ENCODE peak calls at places on chromosomes 7 and 10, in eight cellular contexts. T is OCI-LY7, P is left ventricle myocardium inferior, E is epithelial cell of esophagus, F is fibroblast of the aortic adventitia, M is body of pancreas, D is spleen, N is breast epithelium. L is an unnamed sample.

GRCh38 chr7:111083423-111083822 is 7.5 kb upstream of the LRRN3 start:
- DNase-seq in M (no peak), P (no peak), T (no peak), D (no peak), F (peak; percentile 39), E (no peak), N (no peak), L (no peak)

GRCh38 chr7:1787241-1787640 is 117.2 kb downstream of the ELFN1 start:
- DNase-seq in M (no peak), F (no peak), E (no peak), T (no peak), P (no peak), N (no peak), D (no peak), L (peak; percentile 35)

GRCh38 chr7:16264036-16264435 is 157.3 kb downstream of the CRPPA start:
- DNase-seq in F (no peak), P (no peak), D (no peak), M (no peak), T (no peak), E (no peak), N (no peak), L (no peak)

GRCh38 chr10:132005147-132005546 is 23.4 kb upstream of the BNIP3 start:
- DNase-seq in D (no peak), F (no peak), E (peak; percentile 17), T (no peak), P (no peak), M (no peak), N (no peak), L (no peak)

GRCh38 chr10:45580781-45581496 is 91.6 kb downstream of the ZFAND4 start:
- DNase-seq in T (peak; percentile 23), E (no peak), F (no peak), N (no peak), D (no peak), P (no peak), M (peak; percentile 21), L (no peak)

GRCh38 chr7:128891942-128892269 is 18.6 kb downstream of the KCP start:
- DNase-seq in D (peak; percentile 55), T (no peak), N (no peak), M (no peak), E (peak; percentile 37), P (no peak), F (no peak), L (peak; percentile 35)

GRCh38 chr7:139673230-139673629 is 104.6 kb downstream of the HIPK2 start:
- DNase-seq in N (no peak), D (no peak), E (no peak), M (peak; percentile 59), P (no peak), T (no peak), F (no peak), L (no peak)

GRCh38 chr10:124743188-124744046 is 761 bp downstream of the FAM53B start:
- DNase-seq in D (peak; percentile 92), N (no peak), T (peak; percentile 57), P (no peak), E (peak; percentile 57), M (peak; percentile 45), F (no peak), L (peak; percentile 82)

GRCh38 chr7:140683657-140684056 is 10.9 kb downstream of the ADCK2 start:
- DNase-seq in D (peak; percentile 8), T (no peak), N (no peak), P (no peak), F (no peak), M (no peak), E (no peak), L (no peak)

GRCh38 chr7:36272567-36273269 is 116.9 kb upstream of the ANLN start:
- DNase-seq in P (no peak), E (no peak), D (no peak), M (peak; percentile 87), F (no peak), T (no peak), N (no peak), L (no peak)

GRCh38 chr7:45104844-45105587 is 6.5 kb downstream of the TBRG4 start:
- DNase-seq in D (no peak), M (no peak), N (no peak), F (no peak), P (no peak), T (no peak), E (no peak), L (no peak)
- TF ChIP-seq CTCF in D (no peak), M (no peak), N (no peak), F (no peak), P (no peak), T (no peak), E (no peak), L (no peak)

GRCh38 chr7:101899616-101900015 is 82.2 kb downstream of the CUX1 start:
- DNase-seq in M (no peak), E (no peak), F (no peak), D (peak; percentile 1), P (no peak), N (no peak), T (no peak), L (no peak)

GRCh38 chr7:101898019-101898575 is 80.7 kb downstream of the CUX1 start:
- DNase-seq in F (no peak), D (peak; percentile 53), P (no peak), T (no peak), M (no peak), N (no peak), E (no peak), L (no peak)

GRCh38 chr7:101902680-101903504 is 85.5 kb downstream of the CUX1 start:
- DNase-seq in M (no peak), F (no peak), E (no peak), D (peak; percentile 55), T (no peak), P (no peak), N (no peak), L (no peak)

GRCh38 chr7:101901661-101902491 is 84.5 kb downstream of the CUX1 start:
- DNase-seq in M (no peak), E (no peak), N (no peak), F (peak; percentile 66), P (no peak), D (peak; percentile 10), T (no peak), L (no peak)

GRCh38 chr7:101900103-101900502 is 82.7 kb downstream of the CUX1 start:
- DNase-seq in P (peak; percentile 72), N (no peak), M (no peak), F (no peak), D (peak; percentile 69), E (peak; percentile 26), T (no peak), L (no peak)
- H3K4me3 ChIP-seq in P (peak overlapping the region; percentile 44), N (no peak overlapping the region), M (no peak overlapping the region), F (peak overlapping the region; percentile 37), D (no peak overlapping the region), E (peak overlapping the region; percentile 11), T (no peak overlapping the region), L (peak overlapping the region; percentile 30)

GRCh38 chr7:76165106-76165972 is 36.4 kb upstream of the SRRM3 start:
- DNase-seq in M (no peak), D (peak; percentile 73), T (no peak), E (no peak), N (no peak), P (no peak), F (no peak), L (peak; percentile 45)

GRCh38 chr7:76165973-76166403 is 35.7 kb upstream of the SRRM3 start:
- DNase-seq in D (peak; percentile 60), F (no peak), E (peak; percentile 33), P (no peak), N (no peak), T (no peak), M (no peak), L (peak; percentile 29)

GRCh38 chr7:76166404-76167255 is 35.1 kb upstream of the SRRM3 start:
- DNase-seq in D (peak; percentile 96), P (peak; percentile 99), N (peak; percentile 99), T (peak; percentile 55), M (peak; percentile 99), F (peak; percentile 94), E (peak; percentile 92), L (peak; percentile 99)
- TF ChIP-seq CTCF in D (no peak), P (peak; percentile 44), N (peak; percentile 55), T (no peak), M (peak; percentile 42), F (peak; percentile 29), E (peak; percentile 23), L (peak; percentile 28)

GRCh38 chr7:131438969-131439368 is 111.3 kb downstream of the MKLN1 start:
- DNase-seq in T (no peak), E (no peak), F (no peak), P (no peak), M (no peak), D (no peak), N (no peak), L (no peak)
- H3K4me3 ChIP-seq in T (no peak overlapping the region), E (no peak overlapping the region), F (no peak overlapping the region), P (no peak overlapping the region), M (no peak overlapping the region), D (no peak overlapping the region), N (no peak overlapping the region), L (no peak overlapping the region)

DNA sequence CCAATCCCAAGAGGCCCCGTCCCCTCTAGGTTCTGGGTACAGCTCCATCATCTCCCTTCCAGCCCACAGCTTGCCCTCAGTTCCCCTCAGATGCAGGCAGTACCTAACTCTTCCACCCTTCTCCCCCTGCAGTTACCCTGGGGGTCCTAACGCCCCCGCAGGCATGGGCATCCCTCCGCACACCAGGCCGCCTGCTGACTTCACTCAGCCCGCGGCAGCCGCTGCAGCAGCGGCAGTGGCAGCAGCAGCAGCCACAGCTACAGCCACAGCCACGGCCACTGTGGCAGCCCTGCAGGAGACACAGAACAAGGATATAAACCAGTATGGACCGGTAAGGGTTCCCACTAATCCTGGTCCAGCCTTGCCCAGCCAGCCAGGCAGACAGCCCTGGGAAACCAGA is 55.2 kb upstream of the PPIF start:
- DNase-seq in N (no peak), P (no peak), M (no peak), F (no peak), T (no peak), D (no peak), E (no peak), L (no peak)
- TF ChIP-seq CTCF in N (no peak), P (no peak), M (no peak), F (no peak), T (no peak), D (no peak), E (no peak), L (no peak)

GRCh38 chr10:8532647-8533046 is 478.2 kb downstream of the GATA3 start:
- DNase-seq in F (no peak), T (no peak), D (no peak), P (no peak), N (no peak), M (no peak), E (peak; percentile 18), L (no peak)
- H3K4me3 ChIP-seq in F (no peak overlapping the region), T (no peak overlapping the region), D (no peak overlapping the region), P (no peak overlapping the region), N (no peak overlapping the region), M (no peak overlapping the region), E (no peak overlapping the region), L (no peak overlapping the region)

GRCh38 chr7:92720604-92721350 is 115.6 kb downstream of the CDK6 start:
- DNase-seq in E (no peak), D (no peak), N (no peak), P (no peak), M (no peak), F (no peak), T (peak; percentile 29), L (no peak)
- TF ChIP-seq CTCF in E (no peak), D (no peak), N (no peak), P (no peak), M (no peak), F (no peak), T (peak; percentile 35), L (no peak)